ENCODE peak calls at places on chromosome 16, in five cellular contexts. H, Z, W, E and N are unnamed samples.

GRCh38 chr16:67084345-67085028 is 25.3 kb upstream of the PHAF1 start:
- DNase-seq in E (peak), H (no peak), Z (no peak), W (no peak), N (no peak)

GRCh38 chr16:54007504-54007903 is 279.1 kb downstream of the IRX3 start:
- DNase-seq in W (no peak), E (no peak), Z (no peak), H (no peak), N (no peak)

GRCh38 chr16:4376126-4376819 is 4.6 kb downstream of the VASN start:
- DNase-seq in W (no peak), E (no peak), H (no peak), Z (peak), N (peak)

GRCh38 chr16:28967156-28967555 is 7.4 kb upstream of the SPNS1 start:
- DNase-seq in E (no peak), W (no peak), H (no peak), Z (no peak), N (no peak)

GRCh38 chr16:83900611-83901010 is 1.7 kb downstream of the MLYCD start:
- DNase-seq in W (no peak), E (no peak), Z (no peak), H (peak), N (no peak)

GRCh38 chr16:47599512-47599911 is 138.4 kb downstream of the PHKB start:
- DNase-seq in H (no peak), E (no peak), W (no peak), Z (no peak), N (no peak)

GRCh38 chr16:10453159-10453510 is 67.3 kb downstream of the ATF7IP2 start:
- DNase-seq in Z (no peak), E (no peak), W (no peak), H (no peak), N (no peak)

GRCh38 chr16:50671644-50672260 is 9.4 kb downstream of the SNX20 start:
- DNase-seq in H (peak), E (peak), Z (peak), W (no peak), N (no peak)

GRCh38 chr16:55728797-55729196 is 73.0 kb downstream of the SLC6A2 start:
- DNase-seq in H (no peak), W (no peak), E (no peak), Z (no peak), N (no peak)

GRCh38 chr16:20611975-20612471 is 35.9 kb upstream of the ACSM2B start:
- DNase-seq in E (peak), W (no peak), H (no peak), Z (no peak), N (no peak)

GRCh38 chr16:68664297-68664696 is 19.2 kb downstream of the CDH3 start:
- DNase-seq in H (no peak), W (no peak), Z (no peak), E (no peak), N (no peak)

GRCh38 chr16:55147401-55147800 is 176.6 kb upstream of the IRX6 start:
- DNase-seq in H (no peak), Z (no peak), E (no peak), W (no peak), N (no peak)

GRCh38 chr16:75593825-75594820 is 27.9 kb downstream of the GABARAPL2 start:
- DNase-seq in Z (peak), W (no peak), E (no peak), H (no peak), N (no peak)

GRCh38 chr16:71254832-71255560 is 24.5 kb upstream of the HYDIN start:
- DNase-seq in H (no peak), W (no peak), Z (no peak), E (no peak), N (no peak)

GRCh38 chr16:82651921-82652601 is 25.3 kb downstream of the CDH13 start:
- DNase-seq in Z (no peak), H (no peak), W (no peak), E (no peak), N (no peak)

GRCh38 chr16:11546522-11547485 is 39.9 kb downstream of the LITAF start:
- DNase-seq in E (no peak), H (no peak), Z (peak), W (no peak), N (no peak)

GRCh38 chr16:84905965-84906460 is 86.2 kb downstream of the CRISPLD2 start:
- DNase-seq in W (no peak), Z (no peak), H (no peak), E (no peak), N (no peak)

GRCh38 chr16:71383054-71383773 is 24.7 kb downstream of the CALB2 start:
- DNase-seq in E (no peak), W (peak), H (no peak), Z (no peak), N (no peak)

GRCh38 chr16:72787519-72788268 is 260.2 kb downstream of the ZFHX3 start:
- DNase-seq in Z (peak), W (no peak), E (no peak), H (peak), N (peak)

GRCh38 chr16:85718682-85719081 is 29.9 kb upstream of the GINS2 start:
- DNase-seq in H (no peak), Z (no peak), E (no peak), W (no peak), N (no peak)

GRCh38 chr16:50602531-50603205 is 54.5 kb downstream of the NKD1 start:
- DNase-seq in W (no peak), E (peak), H (no peak), Z (no peak), N (no peak)

GRCh38 chr16:2835638-2836493 is 5.8 kb downstream of the ZG16B start:
- DNase-seq in E (no peak), H (peak), Z (peak), W (peak), N (no peak)

GRCh38 chr16:31333686-31334649 is 21.0 kb upstream of the ITGAX start:
- DNase-seq in W (peak), E (peak), Z (peak), H (no peak), N (no peak)

GRCh38 chr16:80369559-80369958 is 171.2 kb upstream of the DYNLRB2 start:
- DNase-seq in W (no peak), H (peak), E (peak), Z (peak), N (no peak)

GRCh38 chr16:27405546-27406451 is 3.8 kb downstream of the IL21R start:
- DNase-seq in Z (peak), H (no peak), W (no peak), E (no peak), N (no peak)